ENCODE peak calls at places on chromosomes 6 and 20, in eight cellular contexts. K, Y, P, T, B, X, V and Q are unnamed samples.
A peak's percentile ranks its signal among the peaks of the same experiment; 100 is the strongest.

GRCh38 chr6:160102399-160102798 is 19.2 kb upstream of the SLC22A1 start:
- DNase-seq in P (no peak), V (no peak), K (no peak), B (no peak), Y (no peak), T (no peak), X (no peak), Q (no peak)

GRCh38 chr6:148934534-148934933 is 187.7 kb downstream of the UST start:
- DNase-seq in T (no peak), P (peak; percentile 52), B (no peak), X (no peak), K (no peak), Y (no peak), V (no peak), Q (no peak)

GRCh38 chr6:139588076-139588639 is 213.7 kb upstream of the CITED2 start:
- DNase-seq in T (no peak), P (no peak), X (no peak), B (no peak), Y (no peak), K (peak; percentile 85), V (no peak), Q (no peak)

GRCh38 chr20:34834459-34834893 is 9.0 kb upstream of the NCOA6 start:
- DNase-seq in P (peak; percentile 40), Y (no peak), T (no peak), V (no peak), X (no peak), B (peak; percentile 49), K (peak; percentile 47), Q (no peak)

GRCh38 chr20:5935384-5935783 is 14.9 kb downstream of the TRMT6 start:
- DNase-seq in T (no peak), B (no peak), X (no peak), V (no peak), Y (no peak), K (no peak), P (no peak), Q (no peak)

GRCh38 chr6:149454405-149454848 is 30.4 kb downstream of the ZC3H12D start:
- DNase-seq in Y (peak; percentile 82), T (no peak), X (no peak), K (peak; percentile 63), V (no peak), B (no peak), P (peak; percentile 94), Q (peak; percentile 73)

GRCh38 chr6:27280064-27280539 is 32.0 kb downstream of the POM121L2 start:
- DNase-seq in Y (no peak), V (peak; percentile 68), K (peak; percentile 35), P (peak; percentile 20), B (no peak), X (no peak), T (peak; percentile 16), Q (no peak)

GRCh38 chr6:19795211-19795610 is 42.0 kb upstream of the ID4 start:
- DNase-seq in P (no peak), X (no peak), Y (no peak), T (no peak), V (no peak), B (no peak), K (no peak), Q (no peak)

GRCh38 chr20:36405255-36405654 is 99.1 kb downstream of the DLGAP4 start:
- DNase-seq in X (no peak), K (peak; percentile 46), V (no peak), B (no peak), T (no peak), Y (no peak), P (no peak), Q (no peak)

GRCh38 chr6:39793528-39793927 is 1.4 kb downstream of the DAAM2 start:
- DNase-seq in T (no peak), Y (no peak), K (no peak), X (no peak), V (no peak), B (no peak), P (no peak), Q (no peak)

GRCh38 chr20:23096073-23096472 is 9.9 kb upstream of the CD93 start:
- DNase-seq in T (no peak), B (peak; percentile 31), X (no peak), P (no peak), K (no peak), Y (no peak), V (no peak), Q (no peak)

GRCh38 chr6:30154709-30155521 is 6.1 kb downstream of the TRIM10 start:
- DNase-seq in P (no peak), V (no peak), Y (no peak), T (no peak), X (no peak), K (peak; percentile 36), B (no peak), Q (peak; percentile 23)

GRCh38 chr6:156963712-156964700 is 186.8 kb downstream of the ARID1B start:
- DNase-seq in Y (no peak), T (peak; percentile 31), V (no peak), X (no peak), P (peak; percentile 76), K (peak; percentile 75), B (no peak), Q (no peak)

GRCh38 chr6:131946404-131946991 is 4.7 kb downstream of the CCN2 start:
- DNase-seq in P (no peak), V (no peak), X (no peak), T (no peak), K (peak; percentile 27), Y (no peak), B (no peak), Q (no peak)

GRCh38 chr6:44542401-44543116 is 155.1 kb downstream of the CDC5L start:
- DNase-seq in Y (no peak), K (no peak), V (peak; percentile 57), X (no peak), P (peak; percentile 46), T (no peak), B (no peak), Q (no peak)